ENCODE peak calls at places on chromosomes 3 and 15, in nine cellular contexts. T, G, J, E, N, X, M, F and L are unnamed samples.

GRCh38 chr15:36757189-36757814 is 177.9 kb downstream of the CDIN1 start:
- DNase-seq in M (no peak), N (no peak), X (no peak), E (peak), T (no peak), G (no peak), J (no peak), F (no peak), L (no peak)

GRCh38 chr3:43378066-43378935 is 92.0 kb downstream of the SNRK start:
- DNase-seq in G (peak), X (peak), J (peak), N (peak), M (no peak), T (peak), E (peak), F (peak), L (peak)

GRCh38 chr15:80228959-80229610 is 22.9 kb downstream of the CTXND1 start:
- DNase-seq in G (no peak), X (no peak), T (no peak), M (no peak), F (peak), E (peak), J (no peak), N (no peak), L (no peak)

GRCh38 chr15:74220475-74221248 is 15.5 kb upstream of the CCDC33 start:
- DNase-seq in N (no peak), E (no peak), M (no peak), T (no peak), J (no peak), G (no peak), X (no peak), F (no peak), L (no peak)

GRCh38 chr3:197793246-197793645 is 2.2 kb downstream of the LRCH3 start:
- DNase-seq in X (no peak), G (no peak), J (no peak), M (no peak), T (no peak), F (no peak), E (peak), N (no peak), L (no peak)

GRCh38 chr15:66269326-66270090 is 16.0 kb upstream of the MEGF11 start:
- DNase-seq in X (no peak), F (no peak), N (peak), G (no peak), T (no peak), M (no peak), E (peak), J (no peak), L (no peak)

GRCh38 chr15:73988075-73988969 is 3.8 kb downstream of the STOML1 start:
- DNase-seq in T (no peak), M (no peak), G (no peak), N (no peak), E (peak), X (no peak), J (no peak), F (no peak), L (no peak)

GRCh38 chr15:96392380-96393208 is 62.1 kb downstream of the NR2F2 start:
- DNase-seq in M (no peak), N (peak), J (no peak), G (no peak), E (peak), X (no peak), T (no peak), F (no peak), L (no peak)

GRCh38 chr15:64029111-64029510 is 17.2 kb downstream of the DAPK2 start:
- DNase-seq in G (no peak), T (no peak), J (no peak), E (no peak), M (no peak), N (no peak), X (no peak), F (no peak), L (no peak)

GRCh38 chr3:42014443-42014945 is 52.6 kb upstream of the ULK4 start:
- DNase-seq in J (no peak), M (no peak), X (no peak), N (no peak), F (no peak), T (no peak), E (no peak), G (no peak), L (no peak)

GRCh38 chr3:42013652-42014442 is 51.9 kb upstream of the ULK4 start:
- DNase-seq in G (peak), J (peak), E (no peak), M (peak), X (no peak), N (peak), T (no peak), F (peak), L (peak)

GRCh38 chr3:42012378-42012934 is 50.6 kb upstream of the ULK4 start:
- DNase-seq in T (no peak), M (no peak), G (no peak), E (no peak), J (no peak), N (no peak), X (no peak), F (no peak), L (no peak)

GRCh38 chr3:42014949-42015533 is 53.1 kb upstream of the ULK4 start:
- DNase-seq in J (peak), X (peak), G (peak), N (no peak), F (peak), E (no peak), M (peak), T (peak), L (peak)

GRCh38 chr3:42012935-42013651 is 51.2 kb upstream of the ULK4 start:
- DNase-seq in E (peak), M (peak), J (peak), G (peak), F (peak), N (no peak), X (peak), T (peak), L (peak)
- TF ChIP-seq POLR2A in E (no peak), M (no peak), J (no peak), G (no peak), F (peak), N (peak), X (no peak), T (no peak), L (no peak)

GRCh38 chr3:141343824-141344223 is 24.5 kb upstream of the ZBTB38 start:
- DNase-seq in X (no peak), M (no peak), T (no peak), N (no peak), J (no peak), E (no peak), F (no peak), G (no peak), L (no peak)

GRCh38 chr3:141346839-141347238 is 21.5 kb upstream of the ZBTB38 start:
- DNase-seq in T (no peak), E (peak), N (no peak), F (no peak), X (no peak), J (no peak), M (no peak), G (no peak), L (no peak)

GRCh38 chr3:141348848-141349247 is 19.5 kb upstream of the ZBTB38 start:
- DNase-seq in T (no peak), M (no peak), X (no peak), N (no peak), F (no peak), J (no peak), E (no peak), G (no peak), L (no peak)

GRCh38 chr3:141345528-141345927 is 22.8 kb upstream of the ZBTB38 start:
- DNase-seq in X (no peak), M (no peak), F (no peak), J (no peak), E (no peak), N (no peak), G (no peak), T (no peak), L (no peak)

DNA sequence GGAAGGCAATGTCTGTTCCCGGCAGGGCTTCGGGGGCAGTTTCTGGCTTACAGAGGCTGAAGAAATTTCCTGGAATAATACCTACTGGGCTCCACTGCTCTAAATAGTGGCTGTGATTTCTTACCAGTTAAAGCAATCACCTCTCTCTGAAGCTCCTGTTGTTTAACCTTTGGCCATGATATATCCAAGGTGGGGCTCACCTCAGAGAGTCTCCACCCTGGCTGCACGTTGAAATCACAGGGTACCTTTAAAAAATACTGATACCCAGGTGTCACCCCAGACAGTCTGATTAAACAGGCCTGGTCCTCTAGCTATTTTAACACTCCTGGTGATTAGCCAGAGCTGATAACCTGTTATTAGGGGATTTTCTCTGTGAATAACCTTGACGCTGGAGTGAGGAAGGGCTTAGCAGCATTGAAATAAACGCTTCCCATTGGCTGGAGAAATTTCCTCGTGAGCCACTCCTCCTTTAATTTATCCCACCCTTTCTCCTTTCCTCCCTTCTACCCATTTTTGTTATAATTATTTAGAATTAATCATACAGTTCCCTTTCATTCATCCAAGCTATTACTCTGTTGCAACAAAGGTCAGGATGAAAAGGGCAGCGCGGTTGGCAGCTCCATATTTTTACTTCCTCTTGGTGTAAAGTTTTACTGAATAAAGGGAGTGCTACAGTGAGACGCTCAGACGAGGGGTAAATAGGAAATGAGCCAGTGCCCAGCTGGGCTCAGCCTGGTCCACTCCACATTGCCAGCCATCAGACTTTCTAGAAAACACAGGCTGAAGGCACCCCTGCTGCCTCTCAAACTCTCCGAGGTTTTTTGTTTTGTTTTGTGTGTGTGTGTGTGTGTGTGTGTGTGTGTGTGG is 22.1 kb upstream of the ZBTB38 start:
- DNase-seq in X (no peak), M (no peak), J (no peak), G (no peak), E (no peak), F (no peak), N (no peak), T (no peak), L (no peak)
- TF ChIP-seq POLR2A in X (no peak), M (no peak), J (no peak), G (no peak), E (no peak), F (no peak), N (no peak), T (no peak), L (no peak)

DNA sequence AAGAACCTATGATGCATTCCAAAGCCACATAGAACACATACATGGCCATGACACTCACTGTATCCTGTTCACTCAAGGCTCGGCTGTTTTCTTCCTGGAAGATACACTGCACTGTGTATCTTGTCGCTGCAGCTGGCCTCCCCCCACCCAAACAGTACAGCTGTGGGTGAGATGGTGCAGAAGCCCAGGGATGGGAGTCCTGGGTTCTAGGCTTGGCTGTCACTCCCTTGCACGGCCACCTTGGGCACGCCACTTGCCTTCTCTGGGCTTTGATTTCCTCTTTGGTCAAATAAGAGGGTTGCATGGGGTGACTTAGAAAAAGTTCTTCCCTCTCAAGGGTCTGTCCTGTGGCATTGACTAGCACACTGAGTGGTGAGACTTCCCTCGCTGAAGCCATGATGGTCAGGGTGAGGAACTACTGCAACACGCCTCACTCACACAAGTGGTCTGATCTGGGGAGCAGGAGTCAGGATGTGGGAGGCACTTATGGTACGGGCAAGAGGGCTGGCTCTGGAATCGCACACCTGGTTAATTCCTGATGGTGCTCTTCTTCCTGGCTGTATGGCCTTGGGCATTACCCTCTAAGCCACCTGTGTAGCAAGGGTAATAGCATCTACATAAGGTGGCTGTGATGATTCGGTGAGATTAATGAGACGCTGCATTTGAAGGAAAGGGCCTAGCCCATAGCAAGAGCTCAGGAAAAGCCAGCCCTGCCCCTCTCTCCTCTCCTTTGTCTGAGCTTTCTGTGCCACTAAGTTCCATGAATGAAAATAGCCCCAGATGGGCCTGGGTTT is 44.0 kb downstream of the ANP32A start:
- DNase-seq in E (no peak), J (no peak), M (no peak), N (no peak), G (no peak), F (no peak), T (no peak), X (no peak), L (no peak)
- TF ChIP-seq POLR2A in E (no peak), J (no peak), M (no peak), N (no peak), G (no peak), F (no peak), T (no peak), X (no peak), L (no peak)

GRCh38 chr3:94024385-94024784 is 4.0 kb downstream of the STX19 start:
- DNase-seq in M (no peak), T (no peak), J (no peak), X (no peak), F (no peak), N (no peak), G (no peak), E (peak), L (no peak)
- TF ChIP-seq POLR2A in M (no peak), T (no peak), J (no peak), X (no peak), F (no peak), N (no peak), G (no peak), E (no peak), L (no peak)